ENCODE peak calls at places on chromosomes 12 and 14, in six cellular contexts. C is IMR-90, U is neuronal stem cell, A is mesenchymal stem cell, R is H1, Y is mesendoderm. H is an unnamed sample.

GRCh38 chr12:57893460-57894353 is 47.2 kb upstream of the CTDSP2 start:
- DNase-seq in C (peak; percentile 91), U (no peak), A (peak; percentile 97), R (no peak), Y (peak; percentile 59), H (peak; percentile 61)

GRCh38 chr12:128840862-128841468 is 12.3 kb upstream of the GLT1D1 start:
- DNase-seq in C (no peak), U (no peak), A (no peak), R (no peak), Y (no peak), H (no peak)

GRCh38 chr12:112792743-112793142 is 1.2 kb downstream of the RPH3A start:
- DNase-seq in C (no peak), U (no peak), A (no peak), R (no peak), Y (no peak), H (no peak)

GRCh38 chr14:23153891-23154796 is 29.3 kb downstream of the SLC7A8 start:
- DNase-seq in C (no peak), U (no peak), A (no peak), R (peak; percentile 80), Y (peak; percentile 72), H (peak; percentile 86)

GRCh38 chr12:13165578-13166120 is 30.9 kb upstream of the EMP1 start:
- DNase-seq in C (peak; percentile 78), U (no peak), A (peak; percentile 54), R (peak; percentile 40), Y (peak; percentile 71), H (no peak)

GRCh38 chr12:21502164-21502496 is 541 bp downstream of the GOLT1B start:
- DNase-seq in C (peak; percentile 34), U (no peak), A (peak; percentile 65), R (no peak), Y (no peak), H (no peak)

GRCh38 chr12:117890137-117890536 is 78.7 kb downstream of the KSR2 start:
- DNase-seq in C (no peak), U (no peak), A (no peak), R (no peak), Y (peak; percentile 42), H (no peak)

GRCh38 chr12:64088431-64089349 is 133.4 kb downstream of the KICS2 start:
- DNase-seq in C (peak; percentile 97), U (peak; percentile 23), A (peak; percentile 88), R (no peak), Y (peak; percentile 94), H (peak; percentile 71)

GRCh38 chr12:117412465-117413190 is 51.2 kb upstream of the NOS1 start:
- DNase-seq in C (no peak), U (no peak), A (no peak), R (no peak), Y (no peak), H (no peak)

GRCh38 chr12:97404549-97404948 is 58.1 kb upstream of the RMST start:
- DNase-seq in C (peak; percentile 6), U (peak; percentile 38), A (peak; percentile 24), R (peak; percentile 62), Y (peak; percentile 81), H (peak; percentile 75)

GRCh38 chr14:91377700-91378652 is 39.6 kb downstream of the CCDC88C start:
- DNase-seq in C (no peak), U (no peak), A (no peak), R (no peak), Y (no peak), H (no peak)

GRCh38 chr12:123427036-123427769 is 9.3 kb downstream of the RILPL2 start:
- DNase-seq in C (no peak), U (no peak), A (no peak), R (no peak), Y (no peak), H (no peak)

GRCh38 chr14:76267322-76268012 is 108.5 kb upstream of the ESRRB start:
- DNase-seq in C (peak; percentile 21), U (no peak), A (no peak), R (peak; percentile 84), Y (peak; percentile 66), H (peak; percentile 73)

GRCh38 chr12:11650697-11651281 is 1.3 kb downstream of the ETV6 start:
- DNase-seq in C (peak; percentile 37), U (peak; percentile 18), A (peak; percentile 62), R (no peak), Y (no peak), H (no peak)

GRCh38 chr14:89252887-89253532 is 164.0 kb downstream of the FOXN3 start:
- DNase-seq in C (peak; percentile 11), U (no peak), A (no peak), R (no peak), Y (peak; percentile 75), H (peak; percentile 48)

GRCh38 chr12:132622437-132623071 is 4.0 kb downstream of the P2RX2 start:
- DNase-seq in C (peak; percentile 94), U (no peak), A (peak; percentile 84), R (no peak), Y (peak; percentile 35), H (no peak)

GRCh38 chr14:81219821-81220487 is 805 bp downstream of the GTF2A1 start:
- DNase-seq in C (peak; percentile 7), U (no peak), A (no peak), R (peak; percentile 51), Y (peak; percentile 51), H (no peak)

GRCh38 chr12:6960291-6961277 is 9.4 kb downstream of the PTPN6 start:
- DNase-seq in C (peak; percentile 38), U (no peak), A (no peak), R (no peak), Y (peak; percentile 63), H (no peak)

GRCh38 chr12:59834659-59835474 is 239.0 kb downstream of the SLC16A7 start:
- DNase-seq in C (peak; percentile 47), U (no peak), A (peak; percentile 42), R (no peak), Y (peak; percentile 37), H (no peak)

GRCh38 chr12:6608592-6609311 is 1.6 kb upstream of the CHD4 start:
- DNase-seq in C (no peak), U (no peak), A (no peak), R (no peak), Y (peak; percentile 60), H (peak; percentile 65)

GRCh38 chr12:32454866-32455265 is 55.5 kb downstream of the FGD4 start:
- DNase-seq in C (no peak), U (peak; percentile 76), A (peak; percentile 9), R (no peak), Y (peak; percentile 69), H (peak; percentile 58)

GRCh38 chr12:12788675-12789368 is 3.4 kb downstream of the APOLD1 start:
- DNase-seq in C (peak; percentile 82), U (peak; percentile 54), A (peak; percentile 76), R (peak; percentile 56), Y (peak; percentile 85), H (peak; percentile 68)

DNA sequence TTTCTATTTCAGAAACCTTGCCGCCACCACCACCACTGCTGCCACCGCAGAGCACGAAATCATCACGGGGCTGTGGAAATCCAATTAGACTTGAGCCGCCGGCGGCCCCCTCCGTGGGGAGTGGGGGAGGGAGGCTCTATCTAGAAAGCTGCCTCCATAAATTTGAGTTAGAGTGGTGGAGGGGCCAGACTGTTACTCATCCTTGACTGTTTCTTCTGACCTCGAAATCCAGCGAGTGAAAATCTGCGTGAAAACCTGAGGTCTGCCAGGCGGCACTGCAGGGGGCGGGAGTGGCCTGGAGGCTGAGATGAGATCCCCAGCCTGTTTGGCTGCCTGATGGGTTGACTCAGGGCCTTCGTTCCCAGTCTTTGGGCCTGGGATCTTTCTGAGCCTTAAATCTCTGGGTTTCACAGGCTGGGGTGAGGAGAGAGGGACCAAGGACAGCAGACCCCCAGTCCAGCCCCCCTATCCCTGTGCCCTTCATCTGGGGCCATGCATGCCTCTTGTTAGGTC is 29.9 kb downstream of the TSPAN9 start:
- DNase-seq in C (peak; percentile 63), U (no peak), A (peak; percentile 47), R (peak; percentile 63), Y (peak; percentile 73), H (peak; percentile 46)
- H3K4me1 ChIP-seq in C (peaks cover 11% of the 10 kb centered on the region), U (peaks cover 15% of the 10 kb centered on the region), A (peaks cover 44% of the 10 kb centered on the region), R (no peaks in the 10 kb centered on the region), Y (peaks cover 9% of the 10 kb centered on the region), H (no peaks in the 10 kb centered on the region)

GRCh38 chr14:74934476-74935339 is 11.6 kb upstream of the RPS6KL1 start:
- DNase-seq in C (no peak), U (no peak), A (no peak), R (no peak), Y (peak; percentile 61), H (peak; percentile 31)

GRCh38 chr14:74929242-74929641 is 6.2 kb upstream of the RPS6KL1 start:
- DNase-seq in C (no peak), U (no peak), A (no peak), R (no peak), Y (no peak), H (no peak)

GRCh38 chr14:74935340-74935640 is 12.2 kb upstream of the RPS6KL1 start:
- DNase-seq in C (no peak), U (no peak), A (no peak), R (no peak), Y (no peak), H (no peak)

GRCh38 chr14:74933925-74934435 is 10.9 kb upstream of the RPS6KL1 start:
- DNase-seq in C (no peak), U (no peak), A (no peak), R (no peak), Y (no peak), H (no peak)

DNA sequence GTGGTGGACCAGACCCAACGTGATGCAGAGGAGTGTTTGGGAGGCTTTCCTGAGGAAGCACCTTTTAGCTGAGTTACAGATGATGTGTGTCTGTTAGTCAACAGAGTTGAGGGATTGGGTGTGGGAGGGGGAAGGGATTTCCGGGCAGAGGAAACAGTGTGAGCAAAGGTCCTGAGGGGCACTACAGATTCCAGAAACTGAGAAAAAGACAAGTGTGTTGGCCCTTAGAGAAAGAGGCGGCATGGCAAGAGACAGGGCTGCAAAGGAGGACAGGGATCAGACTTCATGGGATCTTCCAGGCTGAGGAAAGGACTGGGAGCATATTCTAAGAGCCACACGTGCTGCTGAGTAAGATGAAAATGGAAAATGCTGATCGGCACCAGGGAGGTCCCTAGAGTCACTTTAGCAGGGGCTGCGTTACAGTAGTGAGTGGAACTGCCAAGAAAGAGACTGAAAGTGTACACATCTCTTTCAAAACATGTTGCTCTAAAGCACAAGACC is 9.4 kb upstream of the RPS6KL1 start:
- DNase-seq in C (no peak), U (no peak), A (no peak), R (no peak), Y (no peak), H (no peak)
- H3K4me2 ChIP-seq in C (no peak overlapping the region), U (no peak overlapping the region), A (no peak overlapping the region), R (no peak overlapping the region), Y (no peak overlapping the region), H (no peak overlapping the region)

GRCh38 chr14:97833291-97833690 is 1036.1 kb downstream of the VRK1 start:
- DNase-seq in C (no peak), U (no peak), A (no peak), R (no peak), Y (no peak), H (no peak)
- H2BK15ac ChIP-seq in C (no peak overlapping the region), U (no peak overlapping the region), A (no peak overlapping the region), R (no peak overlapping the region), Y (no peak overlapping the region), H (no peak overlapping the region)

GRCh38 chr14:35337557-35338255 is 45.5 kb downstream of the PSMA6 start:
- DNase-seq in C (no peak), U (no peak), A (no peak), R (peak; percentile 49), Y (peak; percentile 90), H (peak; percentile 72)

GRCh38 chr14:35336171-35337073 is 44.2 kb downstream of the PSMA6 start:
- DNase-seq in C (peak; percentile 85), U (no peak), A (peak; percentile 95), R (peak; percentile 64), Y (peak; percentile 92), H (peak; percentile 84)

GRCh38 chr14:35335388-35336092 is 43.4 kb downstream of the PSMA6 start:
- DNase-seq in C (no peak), U (no peak), A (peak; percentile 53), R (peak; percentile 39), Y (no peak), H (no peak)

GRCh38 chr14:35338731-35339405 is 46.7 kb downstream of the PSMA6 start:
- DNase-seq in C (no peak), U (no peak), A (no peak), R (no peak), Y (no peak), H (no peak)

GRCh38 chr14:35337074-35337556 is 44.9 kb downstream of the PSMA6 start:
- DNase-seq in C (no peak), U (no peak), A (no peak), R (no peak), Y (no peak), H (no peak)
- H3K4me1 ChIP-seq in C (peaks cover 33% of the 10 kb centered on the region), U (peaks cover 23% of the 10 kb centered on the region), A (peaks cover 50% of the 10 kb centered on the region), R (peaks cover 20% of the 10 kb centered on the region), Y (peaks cover 12% of the 10 kb centered on the region), H (peaks cover 1% of the 10 kb centered on the region)